ENCODE peak calls at places on chromosomes 4 and X, in ten cellular contexts. R is HepG2; T is ovary; D is fibroblast of lung; H is neuronal stem cell; Z is BE2C; N is right atrium auricular region; V is fibroblast of the aortic adventitia; A is CD8-positive, alpha-beta memory T cell; M is adipocyte. L is an unnamed sample.

GRCh38 chr4:26020083-26020668 is 106.2 kb downstream of the SMIM20 start:
- DNase-seq in R (no peak), T (no peak), D (peak; percentile 94), H (no peak), Z (no peak), N (no peak), V (peak; percentile 68), A (no peak), M (peak; percentile 54), L (no peak)

GRCh38 chr4:168150651-168151050 is 58.3 kb downstream of the ANXA10 start:
- DNase-seq in R (no peak), T (no peak), D (no peak), H (no peak), Z (no peak), N (no peak), V (peak; percentile 53), A (no peak), M (no peak), L (no peak)

GRCh38 chr4:86043755-86044592 is 315.9 kb downstream of the MAPK10 start:
- DNase-seq in R (peak; percentile 32), T (no peak), D (peak; percentile 68), H (peak; percentile 17), Z (peak; percentile 37), N (no peak), V (peak; percentile 81), A (no peak), M (peak; percentile 90), L (peak; percentile 2)

GRCh38 chrX:50054147-50054546 is 131.8 kb downstream of the CLCN5 start:
- DNase-seq in R (no peak), T (no peak), D (no peak), H (no peak), Z (no peak), N (no peak), V (no peak), A (no peak), M (no peak), L (no peak)

GRCh38 chr4:15729910-15730533 is 27.2 kb downstream of the BST1 start:
- DNase-seq in R (peak; percentile 45), T (no peak), D (peak; percentile 60), H (peak; percentile 29), Z (no peak), N (no peak), V (peak; percentile 67), A (peak; percentile 55), M (peak; percentile 86), L (peak; percentile 8)

GRCh38 chr4:168600796-168601583 is 104.1 kb downstream of the PALLD start:
- DNase-seq in R (no peak), T (no peak), D (peak; percentile 30), H (no peak), Z (no peak), N (no peak), V (no peak), A (no peak), M (no peak), L (no peak)

GRCh38 chr4:17463606-17464005 is 48.3 kb downstream of the QDPR start:
- DNase-seq in R (no peak), T (no peak), D (no peak), H (no peak), Z (no peak), N (no peak), V (no peak), A (no peak), M (no peak), L (no peak)

GRCh38 chr4:122876456-122876855 is 45.9 kb downstream of the NUDT6 start:
- DNase-seq in R (no peak), T (no peak), D (no peak), H (no peak), Z (no peak), N (no peak), V (peak; percentile 44), A (no peak), M (no peak), L (no peak)

GRCh38 chr4:101813604-101814003 is 23.1 kb downstream of the BANK1 start:
- DNase-seq in R (no peak), T (no peak), D (no peak), H (no peak), Z (no peak), N (no peak), V (no peak), A (no peak), M (no peak), L (peak; percentile 16)

GRCh38 chr4:171812377-171813194 is 618 bp upstream of the GALNTL6 start:
- DNase-seq in R (no peak), T (no peak), D (no peak), H (peak; percentile 39), Z (peak; percentile 22), N (no peak), V (no peak), A (no peak), M (peak; percentile 33), L (no peak)
- H3K4me3 ChIP-seq in R (no peak overlapping the region), T (no peak overlapping the region), D (peak overlapping the region; percentile 27), H (peak overlapping the region; percentile 53), Z (peak overlapping the region; percentile 70), N (peak overlapping the region; percentile 14), V (no peak overlapping the region), A (no peak overlapping the region), M (peak overlapping the region; percentile 64), L (no peak overlapping the region)

GRCh38 chr4:82890913-82891727 is at the start of gene SEC31A:
- DNase-seq in R (peak; percentile 91), T (peak; percentile 95), D (peak; percentile 92), H (peak; percentile 93), Z (peak; percentile 98), N (peak; percentile 92), V (peak; percentile 91), A (peak; percentile 95), M (peak; percentile 99), L (peak; percentile 83)

GRCh38 chr4:82891728-82892466 is 944 bp upstream of the SEC31A start:
- DNase-seq in R (no peak), T (no peak), D (no peak), H (no peak), Z (no peak), N (no peak), V (peak; percentile 45), A (no peak), M (peak; percentile 50), L (no peak)

GRCh38 chr4:82886145-82886942 is 4.6 kb downstream of the SEC31A start:
- DNase-seq in R (peak; percentile 78), T (no peak), D (no peak), H (no peak), Z (no peak), N (no peak), V (peak; percentile 35), A (no peak), M (no peak), L (no peak)

GRCh38 chr4:82890602-82890912 is 396 bp downstream of the SEC31A start:
- DNase-seq in R (no peak), T (no peak), D (no peak), H (no peak), Z (no peak), N (no peak), V (peak; percentile 53), A (no peak), M (no peak), L (no peak)

GRCh38 chr4:82889287-82889686 is 1.7 kb downstream of the SEC31A start:
- DNase-seq in R (peak; percentile 58), T (no peak), D (no peak), H (no peak), Z (no peak), N (no peak), V (no peak), A (no peak), M (no peak), L (no peak)
- H3K4me3 ChIP-seq in R (peak overlapping the region; percentile 81), T (peak overlapping the region; percentile 76), D (peak overlapping the region; percentile 98), H (peak overlapping the region; percentile 73), Z (peak overlapping the region; percentile 85), N (peak overlapping the region; percentile 87), V (peak overlapping the region; percentile 92), A (peak overlapping the region; percentile 67), M (peak overlapping the region; percentile 99), L (peak overlapping the region; percentile 92)

DNA sequence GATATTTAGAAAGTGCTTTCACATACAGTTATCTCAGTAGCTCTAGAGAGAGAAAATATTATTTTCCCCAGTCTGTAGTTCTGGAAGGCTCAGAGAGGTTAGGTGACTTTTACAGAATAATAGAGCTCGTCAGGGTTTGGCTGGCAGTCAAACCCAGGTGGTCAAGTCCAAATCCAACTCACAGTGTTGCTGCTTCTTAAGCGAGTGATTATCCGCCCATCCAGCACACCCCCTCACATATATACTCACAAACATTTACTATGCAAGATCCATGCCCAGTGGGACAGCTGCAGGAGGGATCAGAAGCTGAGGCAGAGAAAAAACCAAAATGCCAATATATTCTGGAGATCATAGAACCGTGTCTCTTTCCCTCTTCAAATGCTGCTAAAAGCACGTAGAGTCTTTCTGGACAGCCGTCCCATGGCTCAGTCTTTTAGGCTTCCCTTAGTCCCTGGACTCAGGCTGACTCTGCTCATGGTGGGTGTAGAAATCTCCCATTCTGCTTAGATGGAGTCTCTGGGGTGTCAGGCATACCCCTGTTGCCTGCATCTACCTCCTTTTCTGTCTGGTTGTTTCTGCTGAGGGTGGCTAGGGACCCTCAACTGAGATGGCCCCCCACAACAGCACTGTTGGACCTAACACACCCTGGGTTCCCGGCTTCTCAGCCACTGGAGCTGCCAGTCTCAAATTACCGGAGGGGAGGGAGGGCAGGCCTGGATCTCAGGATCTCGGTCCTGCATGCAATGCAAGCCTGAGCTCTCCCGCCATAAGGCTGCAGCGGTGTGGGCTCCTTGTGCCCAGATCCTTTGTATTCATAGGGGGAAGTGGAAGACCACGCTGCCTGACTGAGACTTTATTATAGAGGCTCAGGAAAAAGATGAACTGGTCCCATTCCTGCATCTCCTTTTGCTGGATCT is at the start of gene CHRNA9:
- DNase-seq in R (no peak), T (no peak), D (no peak), H (peak; percentile 23), Z (no peak), N (no peak), V (no peak), A (no peak), M (no peak), L (no peak)
- H3K4me3 ChIP-seq in R (no peak within 1 kb of the TSS), T (no peak within 1 kb of the TSS), D (no peak within 1 kb of the TSS), H (no peak within 1 kb of the TSS), Z (no peak within 1 kb of the TSS), N (no peak within 1 kb of the TSS), V (no peak within 1 kb of the TSS), A (no peak within 1 kb of the TSS), M (no peak within 1 kb of the TSS), L (no peak within 1 kb of the TSS)

GRCh38 chr4:24795666-24796381 is 451 bp downstream of the SOD3 start:
- DNase-seq in R (no peak), T (no peak), D (no peak), H (no peak), Z (no peak), N (peak; percentile 58), V (peak; percentile 23), A (no peak), M (no peak), L (no peak)
- H3K4me3 ChIP-seq in R (no peak overlapping the region), T (peak overlapping the region; percentile 28), D (peak overlapping the region; percentile 71), H (no peak overlapping the region), Z (no peak overlapping the region), N (peak overlapping the region; percentile 32), V (peak overlapping the region; percentile 63), A (no peak overlapping the region), M (peak overlapping the region; percentile 92), L (no peak overlapping the region)

GRCh38 chr4:153296424-153296823 is 48.1 kb upstream of the MND1 start:
- DNase-seq in R (no peak), T (peak; percentile 58), D (peak; percentile 89), H (no peak), Z (no peak), N (no peak), V (peak; percentile 78), A (no peak), M (peak; percentile 54), L (no peak)
- H3K4me3 ChIP-seq in R (no peak overlapping the region), T (no peak overlapping the region), D (peak overlapping the region; percentile 20), H (no peak overlapping the region), Z (no peak overlapping the region), N (no peak overlapping the region), V (no peak overlapping the region), A (no peak overlapping the region), M (peak overlapping the region; percentile 15), L (no peak overlapping the region)